ENCODE peak calls at places on chromosomes 1 and 21, in four cellular contexts. V is heart right ventricle, N is aorta, L is tibial nerve. Y is an unnamed sample.
A peak's percentile ranks its signal among the peaks of the same experiment; 100 is the strongest.

GRCh38 chr1:97581614-97582051 is 339.2 kb downstream of the DPYD start:
- DNase-seq in L (no peak), N (no peak), V (no peak), Y (no peak)

GRCh38 chr1:226405411-226405988 is 2.4 kb downstream of the PARP1 start:
- DNase-seq in L (no peak), N (no peak), V (no peak), Y (no peak)

GRCh38 chr21:14267071-14267470 is 51.1 kb downstream of the RBM11 start:
- DNase-seq in N (no peak), V (no peak), L (no peak), Y (no peak)

GRCh38 chr1:234565132-234565531 is 44.8 kb downstream of the IRF2BP2 start:
- DNase-seq in L (no peak), N (no peak), V (no peak), Y (no peak)

GRCh38 chr1:209611771-209612570 is 28.5 kb downstream of the CAMK1G start:
- DNase-seq in N (no peak), L (no peak), V (no peak), Y (no peak)

GRCh38 chr1:35560256-35561225 is 2.9 kb downstream of the NCDN start:
- DNase-seq in V (peak; percentile 68), N (peak; percentile 74), L (no peak), Y (no peak)

GRCh38 chr1:223203694-223204093 is 60.6 kb upstream of the TLR5 start:
- DNase-seq in L (no peak), N (no peak), V (no peak), Y (no peak)

GRCh38 chr1:241423541-241424479 is 66.8 kb upstream of the RGS7 start:
- DNase-seq in V (no peak), L (no peak), N (no peak), Y (no peak)

GRCh38 chr1:156437465-156437864 is 63.1 kb downstream of the MEF2D start:
- DNase-seq in L (no peak), N (no peak), V (no peak), Y (no peak)

GRCh38 chr1:54812801-54813478 is 11.8 kb upstream of the TTC22 start:
- DNase-seq in N (no peak), V (no peak), L (no peak), Y (no peak)

GRCh38 chr1:204377800-204378608 is 18.3 kb upstream of the PLEKHA6 start:
- DNase-seq in N (no peak), L (no peak), V (no peak), Y (peak; percentile 33)

GRCh38 chr21:26964379-26964778 is 2.5 kb downstream of the ADAMTS5 start:
- DNase-seq in V (peak; percentile 52), L (peak; percentile 15), N (peak; percentile 68), Y (no peak)

GRCh38 chr1:94738371-94738770 is 81.8 kb upstream of the SLC44A3 start:
- DNase-seq in N (no peak), L (no peak), V (no peak), Y (no peak)

GRCh38 chr21:15671188-15671587 is 58.6 kb upstream of the USP25 start:
- DNase-seq in L (no peak), V (no peak), N (no peak), Y (no peak)

GRCh38 chr1:164561007-164561406 is 2.0 kb downstream of the PBX1 start:
- DNase-seq in V (no peak), N (no peak), L (no peak), Y (no peak)

GRCh38 chr1:21624577-21625389 is 44.4 kb downstream of the RAP1GAP start:
- DNase-seq in N (no peak), L (no peak), V (no peak), Y (no peak)

GRCh38 chr1:244163131-244163530 is 112.0 kb downstream of the ZBTB18 start:
- DNase-seq in V (no peak), L (no peak), N (no peak), Y (no peak)

GRCh38 chr1:100323428-100324106 is 28.7 kb upstream of the CDC14A start:
- DNase-seq in L (no peak), N (no peak), V (peak; percentile 10), Y (no peak)

GRCh38 chr1:73824065-73824464 is 373.9 kb downstream of the LRRIQ3 start:
- DNase-seq in N (no peak), V (no peak), L (no peak), Y (no peak)

GRCh38 chr21:43598416-43599120 is 60.7 kb downstream of the HSF2BP start:
- DNase-seq in N (no peak), V (no peak), L (no peak), Y (no peak)

GRCh38 chr1:213457733-213458132 is 406.7 kb downstream of the RPS6KC1 start:
- DNase-seq in L (no peak), N (no peak), V (no peak), Y (no peak)

GRCh38 chr1:236167154-236167553 is 24.8 kb downstream of the GPR137B start:
- DNase-seq in L (no peak), N (no peak), V (no peak), Y (no peak)

GRCh38 chr1:5331101-5331500 is 661.1 kb downstream of the NPHP4 start:
- DNase-seq in N (no peak), V (no peak), L (no peak), Y (no peak)

GRCh38 chr21:34009193-34009592 is 64.2 kb upstream of the MRPS6 start:
- DNase-seq in V (no peak), N (no peak), L (no peak), Y (no peak)
- H3K9me3 ChIP-seq in V (peaks cover 26% of the 10 kb centered on the region), N (no peaks in the 10 kb centered on the region), L (no peaks in the 10 kb centered on the region), Y (no peaks in the 10 kb centered on the region)

GRCh38 chr1:227685807-227686206 is 49.3 kb downstream of the JMJD4 start:
- DNase-seq in V (no peak), L (no peak), N (no peak), Y (no peak)
- H3K9me3 ChIP-seq in V (peaks cover 89% of the 10 kb centered on the region), L (no peaks in the 10 kb centered on the region), N (peaks cover 11% of the 10 kb centered on the region), Y (peaks cover 5% of the 10 kb centered on the region)

GRCh38 chr1:176096015-176096414 is 111.1 kb downstream of the COP1 start:
- DNase-seq in V (no peak), L (no peak), N (no peak), Y (no peak)
- H3K9me3 ChIP-seq in V (peaks cover 44% of the 10 kb centered on the region), L (no peaks in the 10 kb centered on the region), N (peaks cover 2% of the 10 kb centered on the region), Y (no peaks in the 10 kb centered on the region)

DNA sequence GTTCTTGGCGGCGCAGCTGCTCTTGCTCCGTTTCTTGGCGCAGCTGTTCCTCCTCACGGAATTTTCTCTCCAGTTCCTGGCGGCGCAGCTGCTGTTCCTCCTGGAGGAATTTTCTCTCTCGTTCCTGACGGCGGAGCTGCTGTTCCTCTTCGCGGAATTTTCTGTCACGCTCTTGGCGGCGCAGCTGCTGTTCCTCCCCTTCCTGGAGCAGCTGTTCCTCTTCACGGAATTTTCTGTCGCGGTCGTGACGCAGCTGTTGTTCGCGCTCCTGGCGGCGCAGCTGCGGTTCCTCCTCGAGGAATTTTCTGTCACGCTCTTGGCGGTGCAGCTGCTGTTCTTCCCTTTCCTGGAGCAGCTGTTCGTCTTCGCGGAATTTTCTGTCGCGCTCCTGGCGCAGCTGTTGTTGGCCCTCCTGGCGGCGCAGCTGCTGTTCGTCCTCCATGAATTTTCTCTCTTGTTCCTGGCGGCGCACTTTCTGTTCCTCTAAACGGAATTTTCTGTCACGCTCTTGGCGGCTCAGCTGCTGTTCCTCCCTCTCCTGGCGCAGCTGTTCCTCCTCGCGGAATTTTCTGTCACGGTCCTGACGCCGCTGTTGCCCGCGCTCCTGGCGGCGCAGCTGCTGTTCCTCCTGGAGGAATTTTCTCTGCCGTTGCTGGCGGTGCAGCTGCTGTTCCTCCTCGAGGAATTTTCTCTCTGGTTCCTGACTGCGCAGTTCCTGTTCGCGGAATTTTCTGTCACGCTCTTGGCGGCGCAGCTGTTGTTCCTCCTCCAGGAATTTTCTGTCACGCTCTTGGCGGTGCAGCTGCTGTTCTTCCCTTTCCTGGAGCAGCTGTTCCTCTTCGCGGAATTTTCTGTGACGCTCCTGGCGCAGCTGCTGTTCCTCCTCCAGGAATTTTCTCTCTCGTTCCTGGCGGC is 7.0 kb downstream of the TCHH start:
- DNase-seq in N (peak; percentile 58), L (no peak), V (no peak), Y (no peak)
- H3K9me3 ChIP-seq in N (peaks cover 8% of the 10 kb centered on the region), L (no peaks in the 10 kb centered on the region), V (peaks cover 21% of the 10 kb centered on the region), Y (no peaks in the 10 kb centered on the region)

DNA sequence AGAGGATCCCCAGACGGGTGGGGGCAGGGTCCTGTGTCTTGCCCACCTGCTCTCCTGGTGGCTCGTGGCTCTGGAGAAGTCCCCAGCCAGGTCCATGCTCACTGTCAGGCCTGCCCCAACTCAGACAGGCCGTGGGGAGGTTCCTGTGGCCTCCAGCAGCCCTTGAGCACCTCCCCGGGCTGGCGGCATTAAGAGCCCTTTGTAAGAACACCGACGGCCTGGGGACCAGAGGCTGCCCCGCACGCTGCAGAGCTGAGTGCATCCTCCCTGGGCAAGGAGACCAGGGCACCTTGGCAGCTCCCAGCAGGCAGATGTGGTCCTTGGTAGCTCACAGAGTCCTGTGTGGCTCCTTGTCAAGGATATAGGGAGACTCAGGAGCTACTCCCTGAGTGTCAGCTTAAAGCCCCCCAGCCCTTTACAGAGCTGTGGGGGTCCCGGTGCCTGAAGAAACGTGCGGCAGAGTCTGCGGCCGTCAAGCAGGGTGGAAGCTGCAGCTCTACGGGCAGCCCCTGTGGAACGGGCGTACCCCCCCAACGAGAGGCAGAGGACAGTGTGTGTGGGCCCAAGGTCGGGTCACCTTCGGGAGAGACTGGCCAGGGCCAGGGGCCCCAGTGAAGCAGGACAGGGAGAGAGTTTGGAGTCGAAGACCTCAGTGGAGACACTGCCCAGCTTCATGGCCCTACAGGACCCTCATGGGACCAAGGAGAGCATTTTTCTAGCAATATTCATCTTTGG is 118.6 kb downstream of the PRDM16 start:
- DNase-seq in N (no peak), L (no peak), V (no peak), Y (no peak)
- H3K9me3 ChIP-seq in N (no peaks in the 10 kb centered on the region), L (no peaks in the 10 kb centered on the region), V (no peaks in the 10 kb centered on the region), Y (no peaks in the 10 kb centered on the region)

DNA sequence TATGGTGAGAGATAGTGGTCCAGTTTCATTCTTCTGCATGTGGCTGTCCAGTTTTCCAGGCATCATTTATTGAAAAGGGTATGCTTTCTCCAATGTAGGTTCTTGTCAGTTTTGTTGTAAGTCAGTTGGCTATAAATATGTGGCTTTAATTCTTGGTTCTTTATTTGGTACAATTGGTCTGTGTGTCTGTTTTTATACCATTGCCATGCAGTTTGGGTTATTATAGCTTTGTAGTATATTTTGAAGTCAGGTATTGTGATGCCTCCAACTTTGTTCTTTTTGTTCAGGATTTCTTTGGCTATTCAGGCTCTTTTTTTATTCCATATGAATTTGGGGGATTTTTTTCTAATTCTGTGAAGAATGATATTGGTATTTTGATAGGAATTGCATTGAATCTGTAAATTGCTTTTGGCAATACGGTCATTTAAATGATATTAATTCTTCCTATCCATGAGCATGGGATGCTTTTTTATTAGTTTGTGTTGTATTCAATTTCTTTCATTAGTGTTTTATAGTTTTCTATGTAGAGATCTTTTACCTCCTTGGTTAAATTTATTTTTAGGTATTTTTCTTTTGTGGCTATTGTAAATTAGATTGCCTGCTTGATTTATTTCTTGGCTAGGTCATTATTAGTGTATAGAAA is 3.3 kb downstream of the DNAH14 start:
- DNase-seq in L (no peak), N (no peak), V (no peak), Y (no peak)
- H3K9me3 ChIP-seq in L (no peaks in the 10 kb centered on the region), N (peaks cover 2% of the 10 kb centered on the region), V (peaks cover 61% of the 10 kb centered on the region), Y (peaks cover 6% of the 10 kb centered on the region)

DNA sequence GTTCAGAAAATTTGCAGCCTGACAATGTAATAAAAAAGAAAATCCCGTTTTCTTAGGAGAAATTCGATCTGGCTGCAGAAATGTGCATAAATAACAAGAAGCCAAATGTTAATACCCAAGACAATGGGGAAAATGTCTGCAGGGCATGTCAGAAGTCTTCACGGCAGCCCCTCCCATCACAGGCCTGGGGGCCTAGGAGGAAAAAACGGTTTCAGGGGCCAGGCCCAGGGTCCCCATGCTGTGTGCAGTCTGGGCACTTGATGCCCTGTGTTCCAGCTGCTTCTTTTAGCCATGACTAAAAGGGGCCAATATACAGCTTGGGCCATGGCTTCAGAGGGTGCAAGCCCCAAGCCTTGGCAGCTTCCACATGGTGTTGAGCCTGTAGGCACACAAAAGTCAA is 6.5 kb upstream of the PRDX6 start:
- DNase-seq in L (no peak), N (no peak), V (no peak), Y (no peak)
- H3K9me3 ChIP-seq in L (no peaks in the 10 kb centered on the region), N (no peaks in the 10 kb centered on the region), V (peaks cover 26% of the 10 kb centered on the region), Y (no peaks in the 10 kb centered on the region)

Y was measured in T-helper 17 cell.